ENCODE peak calls at places on chromosomes 11 and 22, in six cellular contexts. J is A549, R is stomach, S is K562, B is suprapubic skin, Z is esophagus muscularis mucosa. Q is an unnamed sample.

GRCh38 chr11:3781423-3781822 is 15.9 kb downstream of the NUP98 start:
- DNase-seq in J (no peak), R (no peak), S (no peak), B (no peak), Z (no peak), Q (no peak)

GRCh38 chr22:42680648-42681047 is 31.5 kb upstream of the CYB5R3 start:
- DNase-seq in J (peak; percentile 65), R (no peak), S (peak; percentile 24), B (no peak), Z (no peak), Q (no peak)

GRCh38 chr11:133162228-133162627 is 370.1 kb downstream of the OPCML start:
- DNase-seq in J (no peak), R (peak; percentile 68), S (no peak), B (no peak), Z (no peak), Q (no peak)

GRCh38 chr22:37242395-37242918 is 1.6 kb downstream of the RAC2 start:
- DNase-seq in J (no peak), R (peak; percentile 74), S (peak; percentile 96), B (peak; percentile 86), Z (peak; percentile 94), Q (no peak)

GRCh38 chr11:131476266-131476665 is 105.9 kb downstream of the NTM start:
- DNase-seq in J (no peak), R (no peak), S (no peak), B (no peak), Z (no peak), Q (no peak)

GRCh38 chr11:47259178-47259977 is 1.6 kb downstream of the NR1H3 start:
- DNase-seq in J (peak; percentile 58), R (peak; percentile 72), S (peak; percentile 68), B (no peak), Z (no peak), Q (no peak)

GRCh38 chr11:33941637-33942160 is 49.8 kb upstream of the LMO2 start:
- DNase-seq in J (no peak), R (no peak), S (peak; percentile 89), B (no peak), Z (no peak), Q (no peak)

GRCh38 chr11:108131993-108132392 is 10.6 kb downstream of the ACAT1 start:
- DNase-seq in J (no peak), R (no peak), S (no peak), B (no peak), Z (peak; percentile 3), Q (no peak)

GRCh38 chr22:46193898-46194310 is 43.6 kb downstream of the PPARA start:
- DNase-seq in J (no peak), R (no peak), S (peak; percentile 73), B (no peak), Z (no peak), Q (no peak)

GRCh38 chr22:44620129-44620840 is 81.7 kb upstream of the PRR5 start:
- DNase-seq in J (peak; percentile 52), R (peak; percentile 55), S (peak; percentile 51), B (peak; percentile 87), Z (no peak), Q (peak; percentile 74)

GRCh38 chr11:14029415-14029814 is 66.9 kb downstream of the SPON1 start:
- DNase-seq in J (no peak), R (no peak), S (no peak), B (no peak), Z (peak; percentile 47), Q (no peak)

GRCh38 chr11:126716456-126717083 is 284.0 kb downstream of the KIRREL3 start:
- DNase-seq in J (peak; percentile 40), R (peak; percentile 67), S (peak; percentile 56), B (no peak), Z (no peak), Q (no peak)

GRCh38 chr11:123483058-123483457 is 53.0 kb downstream of the GRAMD1B start:
- DNase-seq in J (peak; percentile 36), R (no peak), S (no peak), B (no peak), Z (no peak), Q (no peak)

GRCh38 chr22:37328017-37328416 is 45.7 kb downstream of the CYTH4 start:
- DNase-seq in J (peak; percentile 67), R (no peak), S (no peak), B (no peak), Z (no peak), Q (no peak)

GRCh38 chr11:8086001-8086479 is 5.0 kb downstream of the TUB start:
- DNase-seq in J (no peak), R (no peak), S (no peak), B (no peak), Z (no peak), Q (no peak)

GRCh38 chr22:32823024-32823730 is 21.7 kb downstream of the TIMP3 start:
- DNase-seq in J (peak; percentile 64), R (peak; percentile 53), S (peak; percentile 61), B (no peak), Z (no peak), Q (no peak)

GRCh38 chr11:31797227-31798056 is 13.7 kb downstream of the PAX6 start:
- DNase-seq in J (no peak), R (no peak), S (no peak), B (no peak), Z (peak; percentile 86), Q (no peak)

GRCh38 chr22:28019881-28020861 is 101.1 kb upstream of the PITPNB start:
- DNase-seq in J (peak; percentile 44), R (peak; percentile 71), S (peak; percentile 67), B (peak; percentile 89), Z (no peak), Q (peak; percentile 85)

GRCh38 chr22:24996420-24996952 is 44.0 kb downstream of the KIAA1671 start:
- DNase-seq in J (peak; percentile 63), R (no peak), S (no peak), B (no peak), Z (no peak), Q (no peak)

DNA sequence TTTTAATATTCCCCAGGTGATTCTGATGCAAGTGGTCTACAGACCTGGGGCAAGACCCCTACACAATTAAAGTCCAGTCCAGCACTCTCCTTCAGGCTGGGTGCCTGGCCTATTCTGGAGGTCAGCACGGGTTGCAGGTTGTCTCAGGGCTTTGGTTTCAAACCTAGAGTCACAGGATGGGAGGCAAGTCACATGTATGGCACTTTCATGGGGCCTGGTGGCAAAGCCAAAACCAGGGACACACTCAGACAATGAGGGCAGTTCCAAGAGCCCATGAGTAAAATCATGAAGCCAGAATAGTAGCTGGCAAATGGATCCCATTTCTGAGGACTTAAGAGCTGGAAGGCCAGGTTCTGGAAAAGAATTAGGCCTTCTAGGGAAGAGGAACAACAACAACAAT is 96.6 kb downstream of the KCNC1 start:
- DNase-seq in J (no peak), R (no peak), S (no peak), B (no peak), Z (no peak), Q (no peak)
- TF ChIP-seq EP300 in J (no peak), R (no peak), S (no peak), B (no peak), Z (no peak), Q (no peak)

GRCh38 chr11:94024547-94024946 is 3.4 kb downstream of the HEPHL1 start:
- DNase-seq in J (no peak), R (no peak), S (no peak), B (no peak), Z (peak; percentile 8), Q (no peak)
- TF ChIP-seq EP300 in J (no peak), R (no peak), S (no peak), B (no peak), Z (no peak), Q (no peak)

GRCh38 chr22:39205344-39206021 is 39.3 kb downstream of the PDGFB start:
- DNase-seq in J (peak; percentile 65), R (no peak), S (peak; percentile 61), B (peak; percentile 50), Z (no peak), Q (no peak)

GRCh38 chr22:39208013-39208680 is 36.6 kb downstream of the PDGFB start:
- DNase-seq in J (no peak), R (no peak), S (no peak), B (peak; percentile 57), Z (no peak), Q (no peak)

GRCh38 chr22:39209756-39210155 is 35.0 kb downstream of the PDGFB start:
- DNase-seq in J (no peak), R (no peak), S (no peak), B (peak; percentile 43), Z (no peak), Q (no peak)

GRCh38 chr22:39206491-39206890 is 38.3 kb downstream of the PDGFB start:
- DNase-seq in J (no peak), R (no peak), S (no peak), B (peak; percentile 69), Z (no peak), Q (no peak)

DNA sequence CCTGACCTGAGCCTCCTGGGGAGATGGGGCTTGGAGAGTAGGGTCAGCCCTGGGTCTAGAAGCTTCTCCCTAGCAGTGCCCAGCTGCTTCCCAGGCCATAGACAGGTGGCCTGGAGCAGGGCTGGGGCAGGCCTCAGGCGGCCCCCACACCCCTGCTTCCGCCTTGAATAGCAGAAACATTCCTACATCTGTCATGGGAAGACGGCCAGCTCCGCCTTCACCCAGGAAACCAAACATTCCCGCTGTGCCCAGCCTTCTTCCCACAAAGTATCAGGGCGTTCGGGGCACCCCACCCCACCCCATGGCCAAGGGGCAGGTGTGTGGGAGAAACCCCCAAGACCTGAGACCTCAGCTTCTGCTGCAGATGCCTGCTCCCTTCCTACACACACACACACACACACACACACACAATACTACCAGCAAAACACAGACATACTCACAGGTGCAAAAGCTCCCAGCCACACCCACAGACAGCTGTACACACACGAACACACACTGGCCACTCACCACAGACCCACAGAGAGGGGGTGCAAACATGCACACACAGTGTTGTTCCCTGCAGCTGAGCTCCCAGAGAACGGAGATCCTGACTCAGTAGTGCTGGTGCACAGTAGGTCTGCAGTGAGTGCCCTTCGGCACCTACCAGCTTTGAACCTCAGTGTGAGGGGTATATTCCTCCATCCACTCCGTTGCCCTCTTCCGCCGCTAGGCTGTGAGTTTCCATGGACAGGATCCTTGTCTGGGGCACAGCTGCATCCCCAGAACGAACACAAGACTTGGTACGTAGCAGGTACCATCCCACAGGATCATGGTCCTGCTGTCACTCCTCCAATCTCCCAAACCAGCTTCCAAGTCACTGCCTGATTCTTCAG is 37.4 kb downstream of the PDGFB start:
- DNase-seq in J (no peak), R (peak; percentile 48), S (no peak), B (peak; percentile 77), Z (no peak), Q (no peak)
- TF ChIP-seq EP300 in J (no peak), R (no peak), S (no peak), B (no peak), Z (no peak), Q (no peak)

GRCh38 chr11:121743285-121743684 is 290.5 kb upstream of the SORL1-AS1 start:
- DNase-seq in J (no peak), R (no peak), S (no peak), B (no peak), Z (no peak), Q (no peak)

GRCh38 chr11:121740902-121741301 is 288.1 kb upstream of the SORL1-AS1 start:
- DNase-seq in J (no peak), R (no peak), S (no peak), B (no peak), Z (no peak), Q (no peak)

GRCh38 chr11:121741316-121741715 is 288.5 kb upstream of the SORL1-AS1 start:
- DNase-seq in J (no peak), R (no peak), S (no peak), B (no peak), Z (peak; percentile 81), Q (peak; percentile 35)

GRCh38 chr11:121741954-121742361 is 289.2 kb upstream of the SORL1-AS1 start:
- DNase-seq in J (no peak), R (no peak), S (no peak), B (no peak), Z (peak; percentile 94), Q (peak; percentile 77)
- TF ChIP-seq EP300 in J (no peak), R (peak; percentile 88), S (no peak), B (no peak), Z (peak; percentile 93), Q (peak; percentile 86)